ENCODE peak calls at places on chromosomes 12 and 14, in five cellular contexts. G, D, B, E and V are unnamed samples.

GRCh38 chr14:58395815-58396626 is at the start of gene TOMM20L:
- DNase-seq in E (peak; percentile 63), G (peak; percentile 83), D (peak; percentile 48), B (peak; percentile 81), V (peak; percentile 51)

GRCh38 chr12:13164271-13164670 is 32.3 kb upstream of the EMP1 start:
- DNase-seq in D (no peak), B (no peak), G (no peak), E (no peak), V (no peak)

GRCh38 chr14:89185919-89186849 is 230.8 kb downstream of the FOXN3 start:
- DNase-seq in B (no peak), E (peak; percentile 63), D (peak; percentile 66), G (peak; percentile 69), V (peak; percentile 87)

GRCh38 chr14:105420976-105421674 is 1.5 kb downstream of the MTA1 start:
- DNase-seq in D (no peak), B (no peak), E (no peak), G (peak; percentile 59), V (no peak)

GRCh38 chr14:92154283-92154942 is 32.6 kb downstream of the CPSF2 start:
- DNase-seq in B (no peak), G (no peak), D (peak; percentile 37), E (peak; percentile 18), V (no peak)

GRCh38 chr14:31987691-31988090 is 89.4 kb upstream of the ARHGAP5 start:
- DNase-seq in G (no peak), E (no peak), B (no peak), D (no peak), V (no peak)

GRCh38 chr12:2402180-2402579 is 349.4 kb downstream of the CACNA1C start:
- DNase-seq in G (no peak), D (peak; percentile 10), E (no peak), B (no peak), V (no peak)

GRCh38 chr12:34391771-34392581 is 369.7 kb downstream of the ALG10 start:
- DNase-seq in E (no peak), G (peak; percentile 12), B (peak; percentile 4), D (no peak), V (no peak)

GRCh38 chr12:42589465-42590323 is at the start of gene PRICKLE1:
- DNase-seq in B (peak; percentile 54), E (peak; percentile 58), G (peak; percentile 72), D (peak; percentile 64), V (peak; percentile 40)

GRCh38 chr12:21828779-21829178 is 54.3 kb upstream of the KCNJ8 start:
- DNase-seq in B (no peak), E (peak; percentile 6), D (peak; percentile 26), G (no peak), V (peak; percentile 89)

GRCh38 chr12:67222302-67222701 is 46.9 kb upstream of the CAND1 start:
- DNase-seq in G (no peak), E (peak; percentile 14), B (no peak), D (peak; percentile 7), V (peak; percentile 18)

GRCh38 chr12:12182926-12183325 is 83.9 kb downstream of the LRP6 start:
- DNase-seq in G (no peak), B (no peak), D (peak; percentile 94), E (peak; percentile 54), V (peak; percentile 56)

GRCh38 chr12:9002335-9002734 is 13.0 kb downstream of the KLRG1 start:
- DNase-seq in D (no peak), G (no peak), E (no peak), B (no peak), V (no peak)

GRCh38 chr12:50785406-50785805 is 21.5 kb downstream of the ATF1 start:
- DNase-seq in G (no peak), B (no peak), D (no peak), E (no peak), V (no peak)

GRCh38 chr12:27549801-27550652 is 26.0 kb downstream of the PPFIBP1 start:
- DNase-seq in D (peak; percentile 98), B (peak; percentile 79), E (peak; percentile 99), G (peak; percentile 83), V (peak; percentile 99)

GRCh38 chr12:70427611-70428010 is 61.5 kb downstream of the KCNMB4 start:
- DNase-seq in E (peak; percentile 64), D (peak; percentile 8), G (no peak), B (no peak), V (peak; percentile 11)

GRCh38 chr14:84826349-84826748 is 703.6 kb upstream of the FLRT2 start:
- DNase-seq in G (no peak), D (no peak), E (no peak), B (no peak), V (no peak)

GRCh38 chr12:13376627-13377373 is 180.3 kb downstream of the EMP1 start:
- DNase-seq in D (no peak), B (no peak), G (no peak), E (no peak), V (no peak)

GRCh38 chr12:94071258-94071657 is 77.1 kb upstream of the PLXNC1 start:
- DNase-seq in E (no peak), D (no peak), G (no peak), B (no peak), V (no peak)

GRCh38 chr12:48542300-48542928 is 17.0 kb downstream of the OR8S1 start:
- DNase-seq in E (peak; percentile 49), D (peak; percentile 27), B (peak; percentile 19), G (no peak), V (peak; percentile 38)

GRCh38 chr14:65237023-65237814 is 134.9 kb upstream of the MAX start:
- DNase-seq in G (no peak), E (peak; percentile 53), D (peak; percentile 86), B (no peak), V (peak; percentile 87)

GRCh38 chr12:65067383-65067782 is 53.7 kb downstream of the WIF1 start:
- DNase-seq in D (no peak), B (no peak), E (no peak), G (no peak), V (no peak)

GRCh38 chr14:105853089-105853906 is 326.9 kb downstream of the TMEM121 start:
- DNase-seq in D (no peak), B (no peak), E (no peak), G (no peak), V (no peak)

GRCh38 chr12:122849352-122850047 is 14.2 kb downstream of the HIP1R start:
- DNase-seq in G (peak; percentile 57), B (peak; percentile 67), E (no peak), D (no peak), V (no peak)

GRCh38 chr12:118299791-118300460 is 72.8 kb downstream of the TAOK3 start:
- DNase-seq in B (no peak), G (no peak), E (no peak), D (no peak), V (peak; percentile 13)

GRCh38 chr12:108198043-108198442 is 69.0 kb downstream of the WSCD2 start:
- DNase-seq in G (no peak), D (no peak), E (no peak), B (no peak), V (no peak)

GRCh38 chr14:102084931-102085330 is 1.9 kb downstream of the HSP90AA1 start:
- DNase-seq in E (no peak), D (no peak), G (no peak), B (no peak), V (no peak)

GRCh38 chr14:50342211-50343080 is 30.3 kb downstream of the DMAC2L start:
- DNase-seq in E (peak; percentile 76), B (peak; percentile 33), D (peak; percentile 64), G (peak; percentile 61), V (peak; percentile 97)

GRCh38 chr12:94954029-94954685 is 49.3 kb downstream of the NDUFA12 start:
- DNase-seq in D (peak; percentile 64), E (peak; percentile 64), B (no peak), G (no peak), V (peak; percentile 97)

DNA sequence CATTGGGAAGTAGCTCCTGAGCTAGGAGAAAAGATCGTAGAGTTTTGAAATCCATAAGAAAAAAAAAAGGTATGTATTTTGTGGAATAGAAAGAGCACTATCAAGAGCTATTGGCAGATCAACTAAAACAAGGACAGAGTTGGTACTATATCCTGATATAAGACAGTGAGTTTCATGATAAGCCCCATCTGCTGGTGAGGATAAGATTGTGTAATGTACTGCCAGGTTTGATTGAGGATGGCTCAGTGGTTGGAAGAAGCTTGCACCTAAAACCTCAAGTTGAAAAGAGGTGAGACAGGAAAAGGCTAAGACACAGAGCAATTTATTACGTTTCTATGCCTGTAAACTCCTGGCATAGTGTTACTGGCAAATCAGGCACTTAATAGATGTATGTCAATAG is 525.6 kb downstream of the FLRT2 start:
- DNase-seq in E (peak; percentile 6), G (no peak), B (no peak), D (peak; percentile 2), V (no peak)
- TF ChIP-seq CTCF in E (no peak), G (no peak), B (no peak), D (no peak), V (peak; percentile 13)

GRCh38 chr12:80118565-80119337 is 19.4 kb downstream of the OTOGL start:
- DNase-seq in E (no peak), D (no peak), G (no peak), B (no peak), V (no peak)

GRCh38 chr12:80121661-80122060 is 22.3 kb downstream of the OTOGL start:
- DNase-seq in D (peak; percentile 41), G (no peak), B (no peak), E (peak; percentile 14), V (no peak)

GRCh38 chr12:80116735-80117134 is 17.4 kb downstream of the OTOGL start:
- DNase-seq in D (no peak), E (no peak), G (no peak), B (no peak), V (no peak)

GRCh38 chr12:80120994-80121393 is 21.7 kb downstream of the OTOGL start:
- DNase-seq in D (no peak), B (no peak), G (no peak), E (no peak), V (no peak)
- H3K4me3 ChIP-seq in D (no peak overlapping the region), B (no peak overlapping the region), G (no peak overlapping the region), E (no peak overlapping the region), V (no peak overlapping the region)

GRCh38 chr12:129109174-129110001 is 256.1 kb downstream of the GLT1D1 start:
- DNase-seq in B (no peak), D (no peak), G (no peak), E (no peak), V (no peak)
- TF ChIP-seq CTCF in B (no peak), D (no peak), G (no peak), E (no peak), V (no peak)

GRCh38 chr12:1206118-1206734 is 215.2 kb downstream of the ERC1 start:
- DNase-seq in D (no peak), G (no peak), B (no peak), E (no peak), V (peak; percentile 34)

GRCh38 chr12:1205512-1206060 is 214.6 kb downstream of the ERC1 start:
- DNase-seq in G (no peak), B (no peak), E (peak; percentile 10), D (peak; percentile 57), V (peak; percentile 56)

GRCh38 chr12:1207276-1207675 is 216.3 kb downstream of the ERC1 start:
- DNase-seq in E (no peak), D (no peak), G (no peak), B (no peak), V (no peak)

GRCh38 chr12:1203735-1204019 is 212.7 kb downstream of the ERC1 start:
- DNase-seq in E (no peak), D (peak; percentile 56), G (no peak), B (no peak), V (no peak)

DNA sequence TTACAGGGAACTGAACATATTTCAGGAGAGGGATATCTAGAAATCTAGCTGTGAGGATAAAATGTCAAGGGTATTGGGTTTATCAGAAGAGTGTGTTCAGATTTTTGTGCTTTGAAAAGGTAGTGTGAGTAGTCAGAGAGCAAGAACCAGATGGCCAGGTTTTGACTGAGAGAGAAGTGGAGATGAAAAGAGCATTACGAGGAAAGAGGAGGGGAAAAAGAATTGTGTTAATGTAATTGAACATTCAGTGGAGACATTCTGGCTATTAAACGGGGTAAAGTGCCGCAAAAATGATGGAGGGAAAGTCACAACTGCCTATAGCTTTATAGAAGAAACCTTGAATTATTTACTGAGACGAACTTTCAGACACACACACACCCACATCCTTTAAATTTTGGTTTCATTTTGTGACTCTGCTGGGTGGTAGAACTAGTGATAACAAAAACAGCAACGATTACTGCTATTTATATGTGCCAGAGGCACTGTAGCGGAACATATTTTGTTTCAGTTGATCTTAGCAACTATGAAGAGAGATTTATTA is 213.6 kb downstream of the ERC1 start:
- DNase-seq in D (peak; percentile 61), G (no peak), E (peak; percentile 13), B (no peak), V (peak; percentile 52)
- H3K4me3 ChIP-seq in D (peak overlapping the region; percentile 62), G (peak overlapping the region; percentile 51), E (peak overlapping the region; percentile 39), B (peak overlapping the region; percentile 40), V (peak overlapping the region; percentile 61)